ENCODE peak calls at places on chromosome 9, in five cellular contexts. V is HCT116, M is BE2C, C is sigmoid colon, I is epithelial cell of esophagus. Q is an unnamed sample.

GRCh38 chr9:131960805-131961495 is 118.7 kb downstream of the MED27 start:
- DNase-seq in V (no peak), M (no peak), I (peak; percentile 19), C (no peak), Q (no peak)

GRCh38 chr9:124284940-124285441 is 27.2 kb downstream of the NEK6 start:
- DNase-seq in C (peak; percentile 82), M (no peak), I (no peak), V (no peak), Q (no peak)

GRCh38 chr9:116269250-116269649 is 115.7 kb downstream of the PAPPA start:
- DNase-seq in M (no peak), V (no peak), I (peak; percentile 54), C (no peak), Q (no peak)

GRCh38 chr9:23532282-23532681 is 293.8 kb downstream of the ELAVL2 start:
- DNase-seq in M (no peak), V (no peak), I (no peak), C (no peak), Q (no peak)

GRCh38 chr9:132094314-132094791 is 14.7 kb upstream of the MED27 start:
- DNase-seq in C (no peak), M (no peak), V (no peak), I (peak; percentile 60), Q (no peak)

GRCh38 chr9:121753802-121754654 is 102.6 kb downstream of the DAB2IP start:
- DNase-seq in C (no peak), V (no peak), M (no peak), I (no peak), Q (no peak)

GRCh38 chr9:91902465-91903125 is 47.4 kb downstream of the ROR2 start:
- DNase-seq in C (no peak), V (no peak), I (no peak), M (no peak), Q (no peak)

GRCh38 chr9:121613009-121613766 is 38.2 kb upstream of the DAB2IP start:
- DNase-seq in I (peak; percentile 54), V (no peak), M (no peak), C (no peak), Q (no peak)

GRCh38 chr9:16069671-16070586 is 517.1 kb downstream of the CCDC171 start:
- DNase-seq in C (no peak), I (no peak), M (no peak), V (no peak), Q (no peak)

GRCh38 chr9:69151506-69151905 is 22.6 kb upstream of the TJP2 start:
- DNase-seq in C (no peak), V (no peak), I (no peak), M (no peak), Q (no peak)

GRCh38 chr9:36840895-36841536 is 193.1 kb downstream of the PAX5 start:
- DNase-seq in V (no peak), M (no peak), C (no peak), I (no peak), Q (peak; percentile 4)

DNA sequence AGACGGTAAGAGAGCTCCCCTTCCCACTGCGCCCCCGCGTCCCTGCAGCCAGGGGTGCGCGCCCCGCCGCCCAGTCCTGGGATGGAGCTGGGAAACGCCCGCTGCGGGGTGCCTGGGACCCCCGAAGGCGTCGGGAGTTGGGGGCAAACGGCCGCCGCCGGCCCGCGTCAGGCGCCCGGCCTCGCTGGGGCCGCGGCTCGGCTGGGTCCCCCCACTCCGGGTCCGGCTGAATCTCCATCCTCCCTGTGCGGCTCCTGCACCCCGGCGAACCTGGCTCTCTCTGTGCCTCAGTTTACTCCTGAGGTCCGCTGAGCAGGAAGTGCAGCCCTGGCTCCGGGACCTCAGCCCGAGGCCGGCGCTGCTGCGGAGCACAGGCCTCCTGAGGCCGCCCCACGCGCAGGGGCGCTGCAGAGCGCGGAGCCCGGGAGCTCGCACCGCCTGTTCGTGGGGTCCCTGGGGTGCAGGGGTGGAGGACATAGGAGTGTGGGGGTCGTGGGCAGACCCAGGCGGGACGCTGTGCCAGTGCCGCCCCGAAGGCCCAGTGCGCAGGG is 13.9 kb upstream of the TMEM250 start:
- DNase-seq in C (no peak), M (no peak), V (no peak), I (no peak), Q (no peak)
- H3K4me3 ChIP-seq in C (peak overlapping the region; percentile 38), M (no peak overlapping the region), V (no peak overlapping the region), I (no peak overlapping the region), Q (no peak overlapping the region)

DNA sequence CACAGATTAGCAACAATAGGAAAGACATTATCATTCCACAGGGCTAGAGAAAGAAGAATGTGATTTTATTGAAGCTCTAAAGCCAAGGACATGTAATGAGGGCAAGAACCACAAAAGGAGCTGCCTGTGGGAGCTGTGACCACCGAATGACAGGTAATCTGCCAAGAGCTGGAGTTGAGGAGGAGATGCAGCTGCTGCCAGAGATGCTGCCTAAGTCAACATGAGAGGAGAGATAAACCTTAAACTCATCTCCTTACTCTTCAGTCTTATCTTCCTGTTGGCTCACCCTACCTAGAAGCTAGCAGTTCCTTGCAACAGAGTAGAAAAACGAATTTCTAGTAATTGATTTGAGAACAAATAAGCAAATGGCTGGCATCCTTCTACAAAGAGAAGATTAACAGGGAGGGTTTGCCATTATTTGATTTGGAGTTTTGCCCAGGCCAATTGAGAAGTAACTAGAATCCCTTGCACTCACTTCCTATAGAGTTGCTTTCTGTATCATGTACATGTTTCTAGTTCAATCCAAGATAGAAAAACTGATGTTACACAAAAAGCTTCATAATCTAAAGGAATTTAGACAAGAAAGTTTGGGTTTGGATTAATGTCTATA is 539.2 kb downstream of the TLE1 start:
- DNase-seq in C (no peak), I (no peak), V (no peak), M (no peak), Q (peak; percentile 80)
- H3K4me3 ChIP-seq in C (no peak overlapping the region), I (no peak overlapping the region), V (no peak overlapping the region), M (no peak overlapping the region), Q (no peak overlapping the region)

GRCh38 chr9:126971261-126971660 is 56.7 kb downstream of the RALGPS1 start:
- DNase-seq in I (no peak), C (no peak), M (no peak), V (no peak), Q (no peak)
- H3K4me3 ChIP-seq in I (no peak overlapping the region), C (no peak overlapping the region), M (no peak overlapping the region), V (no peak overlapping the region), Q (no peak overlapping the region)

GRCh38 chr9:87687207-87687606 is 38.7 kb upstream of the CTSL start:
- DNase-seq in C (no peak), I (no peak), V (no peak), M (no peak), Q (no peak)
- H3K4me3 ChIP-seq in C (no peak overlapping the region), I (no peak overlapping the region), V (no peak overlapping the region), M (no peak overlapping the region), Q (no peak overlapping the region)

GRCh38 chr9:81374881-81375280 is 314.5 kb downstream of the TLE1 start:
- DNase-seq in M (no peak), V (no peak), C (no peak), I (no peak), Q (no peak)

GRCh38 chr9:81374459-81374858 is 314.9 kb downstream of the TLE1 start:
- DNase-seq in M (no peak), I (no peak), V (no peak), C (no peak), Q (no peak)

GRCh38 chr9:81371824-81372223 is 317.5 kb downstream of the TLE1 start:
- DNase-seq in M (no peak), V (no peak), I (no peak), C (no peak), Q (peak; percentile 69)

GRCh38 chr9:81372628-81373191 is 316.6 kb downstream of the TLE1 start:
- DNase-seq in M (no peak), I (no peak), C (no peak), V (no peak), Q (peak; percentile 64)

DNA sequence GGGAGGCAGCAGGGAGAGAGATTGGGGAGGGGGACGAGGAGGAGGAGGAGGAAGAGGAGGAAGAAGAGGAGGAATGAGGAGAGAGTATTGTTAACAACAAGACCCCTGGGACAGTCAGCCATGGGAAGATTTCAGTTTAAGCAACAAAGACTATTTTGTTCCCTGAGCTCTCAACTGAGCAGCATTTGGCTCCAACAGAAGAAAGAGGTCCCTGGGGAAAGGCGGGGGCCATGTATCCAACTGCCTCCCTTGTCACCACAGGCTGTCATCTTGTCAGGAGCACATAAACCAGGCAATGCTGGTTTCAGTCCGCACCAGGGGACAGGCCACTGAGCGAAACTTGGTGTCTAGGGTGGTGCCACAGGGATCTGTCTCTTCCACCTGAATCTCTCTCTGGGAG is 316.1 kb downstream of the TLE1 start:
- DNase-seq in V (no peak), C (no peak), I (no peak), M (no peak), Q (no peak)
- H3K4me3 ChIP-seq in V (no peak overlapping the region), C (no peak overlapping the region), I (no peak overlapping the region), M (no peak overlapping the region), Q (no peak overlapping the region)

GRCh38 chr9:112337547-112337946 is 4.1 kb upstream of the PTBP3 start:
- DNase-seq in I (no peak), M (no peak), C (no peak), V (no peak), Q (no peak)
- H3K4me3 ChIP-seq in I (no peak overlapping the region), M (no peak overlapping the region), C (no peak overlapping the region), V (no peak overlapping the region), Q (no peak overlapping the region)

GRCh38 chr9:117718701-117719100 is 14.5 kb downstream of the TLR4 start:
- DNase-seq in I (no peak), V (no peak), M (no peak), C (no peak), Q (no peak)
- H3K4me3 ChIP-seq in I (no peak overlapping the region), V (no peak overlapping the region), M (no peak overlapping the region), C (no peak overlapping the region), Q (no peak overlapping the region)

GRCh38 chr9:35488566-35489312 is 1.2 kb upstream of the RUSC2 start:
- DNase-seq in I (no peak), V (no peak), C (no peak), M (no peak), Q (no peak)
- H3K4me3 ChIP-seq in I (peak overlapping the region; percentile 73), V (peak overlapping the region; percentile 68), C (peak overlapping the region; percentile 69), M (peak overlapping the region; percentile 63), Q (peak overlapping the region; percentile 59)

DNA sequence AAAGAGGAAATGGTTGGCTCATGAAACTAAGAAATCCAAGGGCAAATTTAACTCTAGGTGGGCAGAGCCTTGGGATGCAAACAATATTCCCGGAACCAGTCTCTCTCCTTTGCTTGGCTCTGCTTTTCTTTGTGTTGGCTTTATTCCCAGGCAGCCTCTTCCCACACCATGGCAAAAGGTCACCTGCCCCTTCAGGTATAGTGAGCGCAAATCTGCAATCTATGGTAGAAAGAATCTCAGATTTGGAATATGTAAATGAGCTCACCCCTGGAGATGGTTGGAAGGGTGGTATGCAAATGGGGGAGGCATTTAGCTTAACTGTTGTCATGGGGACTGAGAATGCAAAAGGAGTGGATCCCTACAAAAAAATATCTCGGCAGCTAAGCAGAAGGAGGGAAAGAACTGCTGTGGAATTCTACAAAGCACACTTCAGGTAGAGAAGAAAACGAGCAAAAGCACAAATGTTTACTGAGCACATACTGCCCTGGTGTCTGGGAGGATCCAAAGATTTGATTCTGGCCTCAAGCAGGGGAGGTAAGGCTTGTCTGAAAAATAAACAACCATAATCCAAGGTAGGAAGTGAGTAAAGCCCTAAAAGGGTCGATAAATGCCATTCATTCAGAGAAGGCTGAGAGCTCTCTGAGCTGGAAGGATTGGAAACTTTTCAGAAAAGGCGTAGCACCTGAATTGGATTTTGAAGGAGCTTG is 139.7 kb downstream of the TLE1 start:
- DNase-seq in M (no peak), C (no peak), I (no peak), V (no peak), Q (peak; percentile 88)
- H3K4me3 ChIP-seq in M (no peak overlapping the region), C (no peak overlapping the region), I (no peak overlapping the region), V (no peak overlapping the region), Q (peak overlapping the region; percentile 25)

DNA sequence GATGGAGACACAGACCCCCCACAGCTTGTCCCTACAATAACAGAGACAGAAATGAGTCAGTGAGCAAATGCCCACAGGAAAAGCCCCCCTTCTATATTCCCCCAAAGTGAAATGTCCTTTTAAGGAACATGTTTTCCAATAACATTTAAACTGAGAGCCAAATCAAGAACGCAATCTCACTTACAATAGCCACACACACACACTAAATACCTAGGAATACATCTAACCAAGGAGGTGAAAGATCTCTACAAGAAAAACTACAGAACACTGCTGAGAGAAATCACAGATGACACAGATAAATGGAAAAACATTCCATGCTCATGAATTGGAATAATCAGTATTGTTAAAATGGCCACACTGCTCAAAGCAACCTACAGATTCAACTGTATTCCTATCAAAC is 48.9 kb downstream of the TEX10 start:
- DNase-seq in C (no peak), I (no peak), V (no peak), M (no peak), Q (no peak)
- H3K4me3 ChIP-seq in C (no peak overlapping the region), I (no peak overlapping the region), V (no peak overlapping the region), M (no peak overlapping the region), Q (no peak overlapping the region)

Q was measured in LNCaP clone FGC.